ENCODE peak calls at places on chromosome 5, in eight cellular contexts. B is adrenal gland, U is cardiac muscle cell, Q is endodermal cell, G is OCI-LY7, T is heart right ventricle, C is brain microvascular endothelial cell, A is fibroblast of lung. X is an unnamed sample.

GRCh38 chr5:74541381-74541781 is 99.1 kb downstream of the ENC1 start:
- DNase-seq in Q (no peak), G (no peak), A (peak; percentile 55), U (peak; percentile 24), B (no peak), T (no peak), C (no peak), X (no peak)

GRCh38 chr5:3310551-3311340 is 284.9 kb upstream of the IRX1 start:
- DNase-seq in G (no peak), T (no peak), Q (peak; percentile 22), B (no peak), A (peak; percentile 92), C (no peak), U (peak; percentile 57), X (peak; percentile 95)

GRCh38 chr5:79800979-79801827 is 111.6 kb downstream of the CMYA5 start:
- DNase-seq in Q (no peak), G (peak; percentile 15), B (no peak), A (no peak), T (no peak), U (peak; percentile 21), C (no peak), X (peak; percentile 22)

GRCh38 chr5:152631217-152631616 is 226.1 kb upstream of the NMUR2 start:
- DNase-seq in G (no peak), A (no peak), Q (no peak), B (no peak), U (no peak), C (no peak), T (no peak), X (no peak)

GRCh38 chr5:75091597-75091996 is 39.2 kb upstream of the GCNT4 start:
- DNase-seq in U (no peak), C (no peak), A (no peak), Q (no peak), B (no peak), G (no peak), T (no peak), X (peak; percentile 63)

GRCh38 chr5:67111779-67112178 is 84.8 kb downstream of the CD180 start:
- DNase-seq in B (no peak), A (no peak), G (no peak), Q (no peak), C (no peak), T (no peak), U (no peak), X (no peak)

GRCh38 chr5:51388488-51389325 is 5.5 kb downstream of the ISL1 start:
- DNase-seq in B (no peak), G (no peak), U (no peak), C (no peak), Q (no peak), A (no peak), T (no peak), X (no peak)

GRCh38 chr5:56233230-56233629 is at the start of gene ANKRD55:
- DNase-seq in Q (no peak), C (no peak), U (peak; percentile 24), B (no peak), T (no peak), G (no peak), A (no peak), X (no peak)

GRCh38 chr5:75277463-75277862 is 40.8 kb upstream of the ANKRD31 start:
- DNase-seq in C (no peak), Q (no peak), A (no peak), T (no peak), U (no peak), G (no peak), B (no peak), X (peak; percentile 36)

GRCh38 chr5:14687023-14687665 is 22.6 kb downstream of the OTULIN start:
- DNase-seq in U (peak; percentile 47), A (peak; percentile 66), Q (no peak), T (peak; percentile 48), G (no peak), C (no peak), B (no peak), X (no peak)

GRCh38 chr5:116652196-116652729 is 77.6 kb upstream of the SEMA6A start:
- DNase-seq in C (peak; percentile 80), A (peak; percentile 83), Q (peak; percentile 84), T (peak; percentile 76), U (peak; percentile 90), G (no peak), B (peak; percentile 10), X (no peak)

GRCh38 chr5:83331842-83332241 is 139.7 kb upstream of the VCAN start:
- DNase-seq in G (no peak), B (no peak), T (no peak), C (no peak), Q (no peak), U (no peak), A (peak; percentile 42), X (no peak)

GRCh38 chr5:75523275-75523674 is 11.6 kb downstream of the POLK start:
- DNase-seq in A (no peak), B (no peak), G (no peak), Q (no peak), C (no peak), T (no peak), U (no peak), X (peak; percentile 65)

GRCh38 chr5:96093890-96094381 is 132.3 kb upstream of the ELL2 start:
- DNase-seq in Q (no peak), C (no peak), B (no peak), G (no peak), T (no peak), U (no peak), A (no peak), X (peak; percentile 98)

GRCh38 chr5:1938310-1939000 is 55.7 kb upstream of the IRX4 start:
- DNase-seq in B (no peak), Q (no peak), U (no peak), C (no peak), A (no peak), G (no peak), T (no peak), X (no peak)

GRCh38 chr5:1121101-1121500 is 9.2 kb upstream of the SLC12A7 start:
- DNase-seq in Q (no peak), T (no peak), A (no peak), G (no peak), U (no peak), B (no peak), C (no peak), X (no peak)

GRCh38 chr5:144566747-144567415 is 396.2 kb downstream of the KCTD16 start:
- DNase-seq in C (no peak), U (no peak), Q (no peak), B (no peak), A (peak; percentile 82), G (no peak), T (no peak), X (peak; percentile 22)

DNA sequence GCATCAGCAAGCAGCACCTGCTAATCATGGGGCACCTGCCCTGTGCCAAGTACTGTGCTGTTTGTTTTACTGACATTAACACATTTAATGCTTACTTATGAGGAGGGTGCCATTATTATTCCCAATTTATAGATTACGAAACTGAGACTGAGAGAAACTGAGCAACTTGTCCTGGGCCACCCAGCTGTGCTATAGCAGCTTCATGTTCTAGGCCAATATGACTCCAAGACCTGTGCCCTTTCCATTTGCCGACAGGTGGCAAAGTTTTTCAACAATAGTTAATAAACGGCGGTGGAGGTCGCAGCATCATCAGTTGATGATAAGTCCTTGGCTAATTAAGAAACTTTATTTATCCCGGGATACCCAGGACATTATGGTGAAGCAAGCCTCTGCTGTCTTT is 55.4 kb downstream of the TIMD4 start:
- DNase-seq in T (no peak), A (no peak), U (no peak), G (no peak), C (no peak), Q (no peak), B (no peak), X (no peak)
- TF ChIP-seq CTCF in T (no peak), A (no peak), U (no peak), G (no peak), C (no peak), Q (no peak), B (no peak), X (no peak)

GRCh38 chr5:43627028-43627427 is 24.0 kb downstream of the NNT start:
- DNase-seq in A (peak; percentile 40), G (peak; percentile 31), U (peak; percentile 77), C (peak; percentile 62), B (peak; percentile 15), T (peak; percentile 36), Q (peak; percentile 88), X (peak; percentile 42)
- H3K27ac ChIP-seq in A (no peak overlapping the region), G (no peak overlapping the region), U (no peak overlapping the region), C (no peak overlapping the region), B (no peak overlapping the region), T (no peak overlapping the region), Q (no peak overlapping the region), X (no peak overlapping the region)

GRCh38 chr5:45800331-45800730 is 104.2 kb upstream of the HCN1 start:
- DNase-seq in T (no peak), Q (no peak), U (no peak), G (no peak), B (no peak), C (no peak), A (no peak), X (no peak)

GRCh38 chr5:45793638-45794532 is 97.7 kb upstream of the HCN1 start:
- DNase-seq in Q (no peak), C (no peak), B (no peak), T (no peak), U (no peak), G (no peak), A (no peak), X (no peak)

GRCh38 chr5:45796959-45797553 is 100.9 kb upstream of the HCN1 start:
- DNase-seq in B (no peak), U (no peak), G (peak; percentile 21), A (no peak), T (no peak), C (no peak), Q (peak; percentile 61), X (no peak)

GRCh38 chr5:45799388-45799787 is 103.2 kb upstream of the HCN1 start:
- DNase-seq in T (no peak), Q (no peak), G (no peak), A (no peak), B (no peak), U (no peak), C (no peak), X (no peak)

DNA sequence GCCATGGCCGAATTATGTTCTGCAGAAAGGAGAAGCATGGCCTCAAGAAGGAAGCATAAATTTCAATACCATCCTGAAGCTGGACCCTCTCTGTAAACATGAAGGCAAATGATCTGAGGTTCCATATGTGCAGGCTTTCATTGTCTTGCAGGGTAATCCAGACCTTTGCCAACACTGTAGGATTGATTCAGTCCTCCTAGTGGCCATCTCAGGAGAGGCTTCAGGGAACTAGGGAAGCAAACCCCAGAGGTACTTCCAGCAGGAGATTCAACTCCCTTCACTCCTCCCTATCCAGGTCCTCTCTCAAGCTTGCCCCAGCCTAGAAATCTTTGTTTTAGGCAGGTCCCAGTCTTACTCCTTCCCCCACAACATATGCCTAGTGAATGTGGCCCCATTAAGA is 99.3 kb upstream of the HCN1 start:
- DNase-seq in Q (peak; percentile 52), B (no peak), U (no peak), T (no peak), A (no peak), C (no peak), G (no peak), X (no peak)
- TF ChIP-seq CTCF in Q (peak; percentile 61), B (no peak), U (no peak), T (no peak), A (no peak), C (no peak), G (no peak), X (no peak)

DNA sequence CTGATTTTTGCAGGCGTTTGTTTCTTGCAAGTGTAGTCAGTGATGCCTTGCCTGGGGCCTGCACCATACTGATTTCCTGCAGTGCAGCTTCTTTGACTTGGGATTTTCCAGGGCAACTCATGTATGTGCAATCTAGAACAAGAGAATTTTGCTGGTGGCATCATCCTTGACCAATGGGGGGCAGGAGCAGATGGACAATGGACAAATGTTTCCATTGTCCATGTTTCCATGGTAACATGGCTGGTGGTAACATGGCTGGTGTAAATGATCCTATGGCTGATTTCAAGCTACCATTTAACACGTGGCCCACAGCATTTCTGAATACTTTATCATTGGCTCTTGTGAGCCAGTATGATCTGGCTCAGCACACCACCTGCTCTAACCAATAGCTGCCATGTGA is 130.1 kb upstream of the OSMR start:
- DNase-seq in B (no peak), Q (no peak), C (no peak), G (no peak), U (no peak), T (no peak), A (no peak), X (no peak)
- H3K27ac ChIP-seq in B (no peak overlapping the region), Q (peak overlapping the region; percentile 81), C (no peak overlapping the region), G (no peak overlapping the region), U (no peak overlapping the region), T (no peak overlapping the region), A (no peak overlapping the region), X (no peak overlapping the region)